ENCODE peak calls at places on chromosomes 2 and 18, in eight cellular contexts. One of them, this sample, is unnamed. For H3K9me3, the result is how much of the 10 kb centered on the place peaks cover.

GRCh38 chr18:63318882-63319382 is 637 bp downstream of the BCL2 start:
- DNase-seq in esophagus squamous epithelium: no peak
- DNase-seq in adrenal gland: no peak
- DNase-seq in A549: no peak
- DNase-seq in mammary epithelial cell: no peak
- DNase-seq in pancreas: no peak
- DNase-seq in Peyer's patch: no peak
- DNase-seq in GM23248: no peak
- DNase-seq in this sample: no peak

GRCh38 chr2:232776435-232776834 is at the start of gene KCNJ13:
- DNase-seq in adrenal gland: no peak
- DNase-seq in A549: no peak
- DNase-seq in pancreas: no peak
- DNase-seq in Peyer's patch: no peak
- DNase-seq in esophagus squamous epithelium: no peak
- DNase-seq in GM23248: no peak
- DNase-seq in mammary epithelial cell: no peak
- DNase-seq in this sample: no peak

GRCh38 chr2:1869987-1870386 is 125.7 kb upstream of the PXDN start:
- DNase-seq in GM23248: peak
- DNase-seq in adrenal gland: no peak
- DNase-seq in mammary epithelial cell: peak
- DNase-seq in Peyer's patch: no peak
- DNase-seq in esophagus squamous epithelium: no peak
- DNase-seq in A549: no peak
- DNase-seq in pancreas: no peak
- DNase-seq in this sample: no peak

GRCh38 chr2:100957971-100958653 is 44.0 kb upstream of the RPL31 start:
- DNase-seq in mammary epithelial cell: peak
- DNase-seq in esophagus squamous epithelium: no peak
- DNase-seq in adrenal gland: peak
- DNase-seq in Peyer's patch: no peak
- DNase-seq in A549: no peak
- DNase-seq in GM23248: peak
- DNase-seq in pancreas: no peak
- DNase-seq in this sample: no peak

GRCh38 chr2:232490221-232491138 is 2.8 kb upstream of the ECEL1 start:
- DNase-seq in esophagus squamous epithelium: no peak
- DNase-seq in mammary epithelial cell: no peak
- DNase-seq in pancreas: no peak
- DNase-seq in A549: no peak
- DNase-seq in GM23248: no peak
- DNase-seq in Peyer's patch: no peak
- DNase-seq in adrenal gland: no peak
- DNase-seq in this sample: no peak

GRCh38 chr2:119112770-119113488 is 45.6 kb downstream of the C1QL2 start:
- DNase-seq in A549: no peak
- DNase-seq in GM23248: no peak
- DNase-seq in esophagus squamous epithelium: no peak
- DNase-seq in adrenal gland: no peak
- DNase-seq in mammary epithelial cell: no peak
- DNase-seq in pancreas: no peak
- DNase-seq in Peyer's patch: no peak
- DNase-seq in this sample: no peak

GRCh38 chr2:203427061-203427460 is 98.9 kb downstream of the ABI2 start:
- DNase-seq in Peyer's patch: no peak
- DNase-seq in mammary epithelial cell: no peak
- DNase-seq in pancreas: no peak
- DNase-seq in esophagus squamous epithelium: no peak
- DNase-seq in GM23248: peak
- DNase-seq in adrenal gland: no peak
- DNase-seq in A549: peak
- DNase-seq in this sample: no peak

GRCh38 chr2:25032094-25032493 is 9.8 kb upstream of the EFR3B start:
- DNase-seq in mammary epithelial cell: no peak
- DNase-seq in pancreas: no peak
- DNase-seq in A549: no peak
- DNase-seq in Peyer's patch: no peak
- DNase-seq in adrenal gland: no peak
- DNase-seq in GM23248: peak
- DNase-seq in esophagus squamous epithelium: no peak
- DNase-seq in this sample: no peak

GRCh38 chr2:171016125-171016524 is 87.1 kb downstream of the GORASP2 start:
- DNase-seq in pancreas: no peak
- DNase-seq in esophagus squamous epithelium: no peak
- DNase-seq in Peyer's patch: no peak
- DNase-seq in GM23248: no peak
- DNase-seq in mammary epithelial cell: no peak
- DNase-seq in A549: no peak
- DNase-seq in adrenal gland: no peak
- DNase-seq in this sample: no peak

GRCh38 chr2:1929962-1930361 is 185.6 kb upstream of the PXDN start:
- DNase-seq in mammary epithelial cell: no peak
- DNase-seq in adrenal gland: no peak
- DNase-seq in pancreas: no peak
- DNase-seq in Peyer's patch: no peak
- DNase-seq in A549: no peak
- DNase-seq in esophagus squamous epithelium: no peak
- DNase-seq in GM23248: no peak
- DNase-seq in this sample: no peak

GRCh38 chr18:37124511-37124910 is 295.6 kb downstream of the KIAA1328 start:
- DNase-seq in A549: no peak
- DNase-seq in mammary epithelial cell: peak
- DNase-seq in adrenal gland: no peak
- DNase-seq in pancreas: no peak
- DNase-seq in GM23248: no peak
- DNase-seq in esophagus squamous epithelium: no peak
- DNase-seq in Peyer's patch: no peak
- DNase-seq in this sample: no peak

GRCh38 chr2:73985318-73986084 is 791 bp downstream of the TET3 start:
- DNase-seq in Peyer's patch: peak
- DNase-seq in pancreas: peak
- DNase-seq in A549: peak
- DNase-seq in mammary epithelial cell: no peak
- DNase-seq in esophagus squamous epithelium: no peak
- DNase-seq in adrenal gland: no peak
- DNase-seq in GM23248: peak
- DNase-seq in this sample: peak

GRCh38 chr2:112229365-112229764 is 25.5 kb downstream of the ZC3H8 start:
- DNase-seq in A549: peak
- DNase-seq in mammary epithelial cell: peak
- DNase-seq in GM23248: peak
- DNase-seq in Peyer's patch: no peak
- DNase-seq in pancreas: peak
- DNase-seq in adrenal gland: peak
- DNase-seq in esophagus squamous epithelium: no peak
- DNase-seq in this sample: no peak

DNA sequence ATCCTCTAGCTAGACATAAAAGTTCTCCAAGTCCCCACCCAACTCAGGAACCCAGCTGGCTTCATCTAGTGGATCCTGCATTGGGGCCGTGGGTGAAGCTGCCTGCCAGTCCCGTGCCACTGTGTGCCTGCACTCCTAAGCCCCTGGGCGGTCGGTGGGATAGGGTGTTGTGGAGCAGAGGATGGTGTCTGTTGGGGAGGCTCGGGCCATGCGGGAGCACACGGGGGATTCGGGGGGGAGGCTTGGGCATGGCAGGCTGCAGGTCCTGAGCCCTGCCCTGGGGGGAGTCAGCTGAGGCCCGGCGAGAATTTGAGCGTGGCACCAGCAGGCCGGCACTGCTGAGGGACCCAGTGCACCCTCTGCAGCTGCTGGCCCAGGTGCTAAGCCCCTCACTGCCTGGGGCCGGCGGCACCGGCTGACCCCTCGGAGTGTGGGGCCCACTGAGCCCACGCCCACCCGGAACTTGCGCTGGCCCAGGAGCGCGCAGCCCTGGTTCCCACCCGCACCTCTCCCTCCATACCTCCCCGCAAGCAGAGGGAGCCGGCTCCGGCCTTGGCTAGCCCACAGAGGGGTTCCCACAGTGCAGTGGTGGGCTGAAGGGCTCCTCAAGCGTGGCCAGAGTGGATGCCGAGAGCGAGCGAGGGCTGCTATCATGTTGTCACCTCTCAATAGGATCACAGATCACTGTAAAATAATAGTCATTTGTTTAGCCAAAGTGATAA is 86.4 kb downstream of the ARL6IP6 start:
- DNase-seq in adrenal gland: no peak
- DNase-seq in esophagus squamous epithelium: no peak
- DNase-seq in A549: no peak
- DNase-seq in mammary epithelial cell: no peak
- DNase-seq in GM23248: no peak
- DNase-seq in pancreas: peak
- DNase-seq in Peyer's patch: no peak
- DNase-seq in this sample: no peak
- H3K9me3 ChIP-seq in adrenal gland: under half
- H3K9me3 ChIP-seq in esophagus squamous epithelium: under half
- H3K9me3 ChIP-seq in A549: under half
- H3K9me3 ChIP-seq in mammary epithelial cell: under half
- H3K9me3 ChIP-seq in GM23248: under half
- H3K9me3 ChIP-seq in pancreas: under half
- H3K9me3 ChIP-seq in Peyer's patch: under half
- H3K9me3 ChIP-seq in this sample: under half

DNA sequence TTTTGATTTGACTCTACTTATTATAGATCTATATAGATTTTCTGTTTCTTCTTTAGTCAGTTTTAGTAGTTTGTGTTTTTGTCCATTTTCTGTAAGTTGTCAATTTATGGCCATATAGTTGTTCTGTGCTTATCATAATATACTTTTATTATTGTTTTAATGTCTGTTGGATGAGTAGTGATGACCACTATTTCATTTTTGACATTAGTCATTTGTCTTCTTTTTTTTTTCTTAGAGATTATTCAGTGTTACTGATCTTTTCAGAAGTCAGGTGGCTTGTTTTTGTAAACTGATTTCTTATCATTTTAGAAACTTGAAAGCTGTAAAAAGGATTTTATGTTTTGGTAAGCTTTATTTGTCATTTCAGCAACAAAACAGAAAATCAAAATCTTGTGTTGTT is 57.3 kb downstream of the EPC2 start:
- DNase-seq in GM23248: no peak
- DNase-seq in mammary epithelial cell: no peak
- DNase-seq in Peyer's patch: no peak
- DNase-seq in adrenal gland: no peak
- DNase-seq in esophagus squamous epithelium: no peak
- DNase-seq in A549: no peak
- DNase-seq in pancreas: no peak
- DNase-seq in this sample: no peak
- H3K9me3 ChIP-seq in GM23248: under half
- H3K9me3 ChIP-seq in mammary epithelial cell: under half
- H3K9me3 ChIP-seq in Peyer's patch: under half
- H3K9me3 ChIP-seq in adrenal gland: under half
- H3K9me3 ChIP-seq in esophagus squamous epithelium: under half
- H3K9me3 ChIP-seq in A549: under half
- H3K9me3 ChIP-seq in pancreas: under half
- H3K9me3 ChIP-seq in this sample: under half

DNA sequence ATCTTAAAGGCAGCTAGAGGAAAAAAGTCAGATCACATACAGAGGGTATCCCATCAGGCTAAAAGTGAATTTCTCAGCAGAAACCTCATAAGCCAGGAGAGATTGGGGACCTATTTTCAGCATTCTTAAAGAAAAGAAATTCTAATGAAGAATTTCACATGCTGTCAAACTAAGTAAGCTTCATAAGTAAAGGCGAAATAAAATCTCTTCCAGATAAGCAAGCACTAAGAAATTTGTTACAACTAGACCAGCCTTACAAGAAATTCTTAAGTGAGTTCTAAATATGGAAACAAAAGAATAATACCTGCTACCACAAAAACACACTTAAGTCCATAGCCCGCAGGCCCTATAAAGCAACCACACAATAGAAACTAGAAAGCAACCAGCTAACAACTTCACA is 186.1 kb downstream of the ETAA1 start:
- DNase-seq in pancreas: no peak
- DNase-seq in mammary epithelial cell: no peak
- DNase-seq in adrenal gland: no peak
- DNase-seq in Peyer's patch: no peak
- DNase-seq in A549: no peak
- DNase-seq in GM23248: no peak
- DNase-seq in esophagus squamous epithelium: no peak
- DNase-seq in this sample: no peak
- H3K9me3 ChIP-seq in pancreas: under half
- H3K9me3 ChIP-seq in mammary epithelial cell: under half
- H3K9me3 ChIP-seq in adrenal gland: under half
- H3K9me3 ChIP-seq in Peyer's patch: under half
- H3K9me3 ChIP-seq in A549: half or more
- H3K9me3 ChIP-seq in GM23248: under half
- H3K9me3 ChIP-seq in esophagus squamous epithelium: under half
- H3K9me3 ChIP-seq in this sample: under half

DNA sequence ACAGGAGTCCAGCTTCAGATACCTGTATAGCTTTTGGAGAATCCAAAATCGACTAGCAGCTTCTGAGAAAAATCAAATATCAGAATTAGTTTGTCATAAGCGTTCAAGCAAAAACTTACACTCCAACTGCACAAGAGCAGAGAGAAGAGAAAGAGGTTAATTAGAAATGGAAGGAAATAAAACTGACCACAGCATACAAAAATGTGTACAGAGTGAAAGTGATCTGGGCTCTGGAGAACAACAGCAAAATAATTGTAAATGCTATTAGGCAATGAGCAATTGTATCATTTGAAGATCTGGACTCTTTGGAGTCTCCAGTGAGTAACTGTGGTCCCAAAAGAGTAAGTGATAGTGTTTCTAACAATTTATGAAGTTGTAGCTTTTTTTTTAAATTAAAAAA is 867.3 kb downstream of the TRIB2 start:
- DNase-seq in pancreas: no peak
- DNase-seq in GM23248: peak
- DNase-seq in A549: no peak
- DNase-seq in esophagus squamous epithelium: no peak
- DNase-seq in mammary epithelial cell: no peak
- DNase-seq in adrenal gland: no peak
- DNase-seq in Peyer's patch: no peak
- DNase-seq in this sample: no peak
- H3K9me3 ChIP-seq in pancreas: under half
- H3K9me3 ChIP-seq in GM23248: under half
- H3K9me3 ChIP-seq in A549: under half
- H3K9me3 ChIP-seq in esophagus squamous epithelium: under half
- H3K9me3 ChIP-seq in mammary epithelial cell: under half
- H3K9me3 ChIP-seq in adrenal gland: under half
- H3K9me3 ChIP-seq in Peyer's patch: under half
- H3K9me3 ChIP-seq in this sample: under half

DNA sequence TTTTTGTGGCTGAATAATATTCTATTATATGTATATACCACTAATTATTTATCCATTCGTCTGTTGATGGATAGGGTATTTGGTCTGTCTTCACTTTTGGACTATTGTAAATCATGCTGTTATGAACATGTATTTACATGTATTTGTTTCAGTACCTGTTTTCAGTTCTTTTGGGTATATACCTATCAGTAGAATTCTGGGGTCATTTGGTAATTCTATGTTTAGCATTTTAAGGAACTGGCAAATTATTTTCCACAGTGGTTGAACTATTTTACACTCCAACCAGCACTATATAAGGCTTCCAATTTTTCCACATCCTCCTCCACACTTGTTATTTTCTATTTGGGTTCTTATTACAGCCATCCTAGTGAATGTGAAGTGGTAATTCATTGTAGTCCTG is 12.4 kb upstream of the TANK start:
- DNase-seq in Peyer's patch: no peak
- DNase-seq in mammary epithelial cell: no peak
- DNase-seq in esophagus squamous epithelium: no peak
- DNase-seq in adrenal gland: no peak
- DNase-seq in GM23248: no peak
- DNase-seq in pancreas: no peak
- DNase-seq in A549: no peak
- DNase-seq in this sample: no peak
- H3K9me3 ChIP-seq in Peyer's patch: under half
- H3K9me3 ChIP-seq in mammary epithelial cell: under half
- H3K9me3 ChIP-seq in esophagus squamous epithelium: under half
- H3K9me3 ChIP-seq in adrenal gland: under half
- H3K9me3 ChIP-seq in GM23248: under half
- H3K9me3 ChIP-seq in pancreas: under half
- H3K9me3 ChIP-seq in A549: under half
- H3K9me3 ChIP-seq in this sample: under half

GRCh38 chr2:223464071-223464470 is 138.1 kb downstream of the SCG2 start:
- DNase-seq in mammary epithelial cell: no peak
- DNase-seq in esophagus squamous epithelium: no peak
- DNase-seq in A549: no peak
- DNase-seq in adrenal gland: no peak
- DNase-seq in GM23248: peak
- DNase-seq in pancreas: no peak
- DNase-seq in Peyer's patch: no peak
- DNase-seq in this sample: no peak
- H3K9me3 ChIP-seq in mammary epithelial cell: under half
- H3K9me3 ChIP-seq in esophagus squamous epithelium: under half
- H3K9me3 ChIP-seq in A549: under half
- H3K9me3 ChIP-seq in adrenal gland: under half
- H3K9me3 ChIP-seq in GM23248: under half
- H3K9me3 ChIP-seq in pancreas: under half
- H3K9me3 ChIP-seq in Peyer's patch: under half
- H3K9me3 ChIP-seq in this sample: under half

This sample was measured in T-helper 17 cell.